ENCODE peak calls at places on chromosome 15, in five cellular contexts. One of them, this sample, is unnamed. For H3K27me3, the result is how much of the 10 kb centered on the place peaks cover.

GRCh38 chr15:57554063-57554820 is 37.5 kb upstream of the MYZAP start:
- DNase-seq in K562: no peak
- DNase-seq in pancreas: no peak
- DNase-seq in transverse colon: no peak
- DNase-seq in right cardiac atrium: peak
- DNase-seq in this sample: peak

GRCh38 chr15:44712108-44713005 is 1.0 kb downstream of the B2M start:
- DNase-seq in K562: no peak
- DNase-seq in pancreas: peak
- DNase-seq in transverse colon: peak
- DNase-seq in right cardiac atrium: peak
- DNase-seq in this sample: peak

GRCh38 chr15:93943607-93944006 is 287.8 kb upstream of the MCTP2 start:
- DNase-seq in K562: no peak
- DNase-seq in pancreas: no peak
- DNase-seq in transverse colon: no peak
- DNase-seq in right cardiac atrium: no peak
- DNase-seq in this sample: peak

GRCh38 chr15:52370010-52370409 is 74.4 kb upstream of the MYO5C start:
- DNase-seq in K562: no peak
- DNase-seq in pancreas: no peak
- DNase-seq in transverse colon: peak
- DNase-seq in right cardiac atrium: peak
- DNase-seq in this sample: no peak

GRCh38 chr15:45326280-45326679 is 52.1 kb downstream of the GATM start:
- DNase-seq in K562: no peak
- DNase-seq in pancreas: no peak
- DNase-seq in transverse colon: no peak
- DNase-seq in right cardiac atrium: no peak
- DNase-seq in this sample: no peak

GRCh38 chr15:76181705-76182107 is 121.9 kb downstream of the TMEM266 start:
- DNase-seq in K562: no peak
- DNase-seq in pancreas: no peak
- DNase-seq in transverse colon: no peak
- DNase-seq in right cardiac atrium: no peak
- DNase-seq in this sample: no peak

GRCh38 chr15:95394186-95395067 is 936.1 kb upstream of the NR2F2 start:
- DNase-seq in K562: no peak
- DNase-seq in pancreas: no peak
- DNase-seq in transverse colon: no peak
- DNase-seq in right cardiac atrium: no peak
- DNase-seq in this sample: no peak

GRCh38 chr15:57735406-57735805 is 28.9 kb downstream of the POLR2M start:
- DNase-seq in K562: no peak
- DNase-seq in pancreas: no peak
- DNase-seq in transverse colon: no peak
- DNase-seq in right cardiac atrium: no peak
- DNase-seq in this sample: no peak

GRCh38 chr15:31391687-31392671 is 65.3 kb downstream of the KLF13 start:
- DNase-seq in K562: peak
- DNase-seq in pancreas: peak
- DNase-seq in transverse colon: peak
- DNase-seq in right cardiac atrium: peak
- DNase-seq in this sample: peak

GRCh38 chr15:100783296-100783695 is 96.3 kb upstream of the ALDH1A3 start:
- DNase-seq in K562: no peak
- DNase-seq in pancreas: no peak
- DNase-seq in transverse colon: no peak
- DNase-seq in right cardiac atrium: no peak
- DNase-seq in this sample: no peak

GRCh38 chr15:75694241-75695182 is 18.1 kb downstream of the CSPG4 start:
- DNase-seq in K562: peak
- DNase-seq in pancreas: peak
- DNase-seq in transverse colon: peak
- DNase-seq in right cardiac atrium: peak
- DNase-seq in this sample: peak

GRCh38 chr15:84929795-84930371 is 45.4 kb downstream of the SLC28A1 start:
- DNase-seq in K562: peak
- DNase-seq in pancreas: peak
- DNase-seq in transverse colon: peak
- DNase-seq in right cardiac atrium: no peak
- DNase-seq in this sample: peak

GRCh38 chr15:75227663-75228280 is 26.1 kb downstream of the C15orf39 start:
- DNase-seq in K562: no peak
- DNase-seq in pancreas: peak
- DNase-seq in transverse colon: no peak
- DNase-seq in right cardiac atrium: no peak
- DNase-seq in this sample: no peak

GRCh38 chr15:47523669-47524068 is 193.6 kb upstream of the SEMA6D start:
- DNase-seq in K562: no peak
- DNase-seq in pancreas: no peak
- DNase-seq in transverse colon: no peak
- DNase-seq in right cardiac atrium: no peak
- DNase-seq in this sample: no peak
- H3K27me3 ChIP-seq in K562: under half
- H3K27me3 ChIP-seq in pancreas: under half
- H3K27me3 ChIP-seq in transverse colon: under half
- H3K27me3 ChIP-seq in right cardiac atrium: under half
- H3K27me3 ChIP-seq in this sample: under half

GRCh38 chr15:32819406-32819930 is 101.7 kb downstream of the GREM1 start:
- DNase-seq in K562: no peak
- DNase-seq in pancreas: no peak
- DNase-seq in transverse colon: no peak
- DNase-seq in right cardiac atrium: no peak
- DNase-seq in this sample: no peak
- H3K4me3 ChIP-seq in K562: no peak
- H3K4me3 ChIP-seq in pancreas: no peak
- H3K4me3 ChIP-seq in transverse colon: no peak
- H3K4me3 ChIP-seq in right cardiac atrium: no peak
- H3K4me3 ChIP-seq in this sample: no peak

GRCh38 chr15:99407716-99408115 is 156.4 kb downstream of the LRRC28 start:
- DNase-seq in K562: no peak
- DNase-seq in pancreas: no peak
- DNase-seq in transverse colon: no peak
- DNase-seq in right cardiac atrium: peak
- DNase-seq in this sample: no peak
- H3K27ac ChIP-seq in K562: no peak
- H3K27ac ChIP-seq in pancreas: no peak
- H3K27ac ChIP-seq in transverse colon: peak
- H3K27ac ChIP-seq in right cardiac atrium: peak
- H3K27ac ChIP-seq in this sample: no peak

GRCh38 chr15:69921626-69922624 is 175.8 kb downstream of the TLE3 start:
- DNase-seq in K562: no peak
- DNase-seq in pancreas: no peak
- DNase-seq in transverse colon: no peak
- DNase-seq in right cardiac atrium: no peak
- DNase-seq in this sample: no peak
- H3K27me3 ChIP-seq in K562: under half
- H3K27me3 ChIP-seq in pancreas: under half
- H3K27me3 ChIP-seq in transverse colon: under half
- H3K27me3 ChIP-seq in right cardiac atrium: under half
- H3K27me3 ChIP-seq in this sample: under half

DNA sequence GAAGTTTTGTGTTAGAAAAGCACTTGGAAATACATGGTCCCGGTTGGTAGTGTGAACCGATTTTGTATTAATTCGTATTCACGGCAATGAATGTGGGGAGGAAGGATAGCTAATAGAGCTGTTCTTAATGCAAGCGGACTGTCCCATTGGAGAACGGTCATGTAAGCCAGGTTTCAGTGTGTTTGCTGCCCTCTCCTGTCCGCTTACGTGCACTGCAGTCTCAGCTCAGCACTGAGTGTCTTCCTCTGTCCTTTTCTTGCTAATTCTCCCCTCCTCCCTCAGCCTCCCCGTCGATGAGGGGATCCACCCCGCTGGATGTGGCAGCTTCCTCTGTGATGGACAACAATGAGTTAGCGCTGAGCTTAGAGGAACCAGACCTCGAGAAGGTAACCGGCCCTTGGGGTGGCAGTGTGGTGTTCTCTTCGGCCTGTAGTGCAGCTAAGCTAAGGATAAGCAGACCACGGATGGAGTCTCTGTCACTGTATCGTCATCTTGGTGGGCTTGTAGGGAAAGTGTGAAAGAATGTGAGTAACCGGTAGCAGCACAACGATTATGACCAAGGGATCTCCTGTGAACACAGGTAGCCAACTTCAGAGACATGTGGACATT is 267.5 kb upstream of the CHRM5 start:
- DNase-seq in K562: peak
- DNase-seq in pancreas: peak
- DNase-seq in transverse colon: peak
- DNase-seq in right cardiac atrium: peak
- DNase-seq in this sample: peak
- H3K4me3 ChIP-seq in K562: no peak
- H3K4me3 ChIP-seq in pancreas: no peak
- H3K4me3 ChIP-seq in transverse colon: no peak
- H3K4me3 ChIP-seq in right cardiac atrium: no peak
- H3K4me3 ChIP-seq in this sample: no peak

GRCh38 chr15:63056843-63057242 is 14.3 kb downstream of the TPM1 start:
- DNase-seq in K562: no peak
- DNase-seq in pancreas: no peak
- DNase-seq in transverse colon: peak
- DNase-seq in right cardiac atrium: peak
- DNase-seq in this sample: no peak

GRCh38 chr15:63052961-63053698 is 10.6 kb downstream of the TPM1 start:
- DNase-seq in K562: no peak
- DNase-seq in pancreas: no peak
- DNase-seq in transverse colon: peak
- DNase-seq in right cardiac atrium: peak
- DNase-seq in this sample: peak

GRCh38 chr15:63052128-63052826 is 9.7 kb downstream of the TPM1 start:
- DNase-seq in K562: no peak
- DNase-seq in pancreas: no peak
- DNase-seq in transverse colon: no peak
- DNase-seq in right cardiac atrium: no peak
- DNase-seq in this sample: no peak

GRCh38 chr15:63054985-63055384 is 12.4 kb downstream of the TPM1 start:
- DNase-seq in K562: no peak
- DNase-seq in pancreas: no peak
- DNase-seq in transverse colon: no peak
- DNase-seq in right cardiac atrium: no peak
- DNase-seq in this sample: peak

GRCh38 chr15:63054281-63054683 is 11.7 kb downstream of the TPM1 start:
- DNase-seq in K562: no peak
- DNase-seq in pancreas: no peak
- DNase-seq in transverse colon: no peak
- DNase-seq in right cardiac atrium: no peak
- DNase-seq in this sample: peak
- H3K27ac ChIP-seq in K562: peak
- H3K27ac ChIP-seq in pancreas: no peak
- H3K27ac ChIP-seq in transverse colon: peak
- H3K27ac ChIP-seq in right cardiac atrium: peak
- H3K27ac ChIP-seq in this sample: peak

DNA sequence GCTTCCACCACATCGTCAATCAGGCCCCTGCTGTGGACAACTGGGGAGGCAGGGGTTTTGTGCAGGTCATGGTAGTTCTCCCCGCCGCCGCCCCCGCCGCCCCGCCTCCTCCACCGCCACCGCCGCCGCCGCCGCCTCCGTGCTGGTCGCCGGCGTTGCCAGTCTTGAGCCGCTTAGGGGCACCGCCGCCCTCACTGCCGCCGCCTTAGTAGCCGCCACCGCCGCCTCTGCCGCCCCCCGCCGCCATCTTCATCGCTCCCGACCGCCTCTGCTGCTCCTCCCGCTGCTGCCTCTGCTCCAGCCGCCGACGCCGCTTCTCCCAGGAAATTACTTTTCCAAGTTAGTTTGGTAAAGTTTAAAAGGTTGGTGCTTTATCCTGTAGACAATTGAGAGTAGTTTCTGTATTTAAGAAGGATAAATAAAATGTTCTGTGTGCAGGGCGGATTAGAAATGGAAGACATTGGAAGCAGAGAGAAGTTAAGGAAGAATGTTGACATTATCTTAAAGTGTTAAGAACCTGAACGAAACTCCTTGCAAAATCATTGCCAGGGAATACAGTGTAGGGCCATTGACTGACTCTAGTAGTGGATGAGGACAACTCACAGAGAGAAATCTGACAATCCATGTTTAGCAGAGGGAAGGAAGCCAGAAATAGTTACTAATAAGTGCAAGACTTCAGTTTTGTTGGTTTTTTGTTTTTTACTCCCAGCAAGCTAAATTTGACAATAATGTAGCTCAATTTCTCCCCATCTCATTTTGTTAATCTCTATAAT is 53.0 kb upstream of the GOLGA8A start:
- DNase-seq in K562: no peak
- DNase-seq in pancreas: peak
- DNase-seq in transverse colon: no peak
- DNase-seq in right cardiac atrium: peak
- DNase-seq in this sample: peak
- H3K27me3 ChIP-seq in K562: under half
- H3K27me3 ChIP-seq in pancreas: under half
- H3K27me3 ChIP-seq in transverse colon: half or more
- H3K27me3 ChIP-seq in right cardiac atrium: under half
- H3K27me3 ChIP-seq in this sample: half or more

GRCh38 chr15:73686781-73687256 is 2.6 kb downstream of the CD276 start:
- DNase-seq in K562: peak
- DNase-seq in pancreas: peak
- DNase-seq in transverse colon: no peak
- DNase-seq in right cardiac atrium: no peak
- DNase-seq in this sample: peak
- H3K4me3 ChIP-seq in K562: no peak
- H3K4me3 ChIP-seq in pancreas: no peak
- H3K4me3 ChIP-seq in transverse colon: no peak
- H3K4me3 ChIP-seq in right cardiac atrium: no peak
- H3K4me3 ChIP-seq in this sample: no peak

GRCh38 chr15:36406366-36406765 is 173.1 kb upstream of the CDIN1 start:
- DNase-seq in K562: no peak
- DNase-seq in pancreas: no peak
- DNase-seq in transverse colon: no peak
- DNase-seq in right cardiac atrium: no peak
- DNase-seq in this sample: no peak
- H3K27ac ChIP-seq in K562: no peak
- H3K27ac ChIP-seq in pancreas: no peak
- H3K27ac ChIP-seq in transverse colon: no peak
- H3K27ac ChIP-seq in right cardiac atrium: no peak
- H3K27ac ChIP-seq in this sample: no peak

This sample was measured in hepatocyte.